ENCODE peak calls at places on chromosomes 7 and 10, in five cellular contexts. One of them, this sample, is unnamed. For H3K4me1, the result is how much of the 10 kb centered on the place peaks cover.

GRCh38 chr7:19107392-19108147 is 9.9 kb downstream of the TWIST1 start:
- DNase-seq in spleen: no peak
- DNase-seq in tibial nerve: no peak
- DNase-seq in prostate gland: no peak
- DNase-seq in right lobe of liver: no peak
- DNase-seq in this sample: no peak

GRCh38 chr7:158726277-158726807 is 21.7 kb upstream of the NCAPG2 start:
- DNase-seq in spleen: no peak
- DNase-seq in tibial nerve: no peak
- DNase-seq in prostate gland: no peak
- DNase-seq in right lobe of liver: no peak
- DNase-seq in this sample: no peak

GRCh38 chr10:4034907-4035581 is 250.0 kb upstream of the KLF6 start:
- DNase-seq in spleen: no peak
- DNase-seq in tibial nerve: no peak
- DNase-seq in prostate gland: no peak
- DNase-seq in right lobe of liver: no peak
- DNase-seq in this sample: no peak

GRCh38 chr7:156115582-156115981 is 303.3 kb upstream of the SHH start:
- DNase-seq in spleen: no peak
- DNase-seq in tibial nerve: no peak
- DNase-seq in prostate gland: no peak
- DNase-seq in right lobe of liver: no peak
- DNase-seq in this sample: no peak

GRCh38 chr7:97024209-97025129 is at the start of gene DLX5:
- DNase-seq in spleen: no peak
- DNase-seq in tibial nerve: no peak
- DNase-seq in prostate gland: peak
- DNase-seq in right lobe of liver: no peak
- DNase-seq in this sample: no peak

GRCh38 chr7:75879771-75880184 is 944 bp downstream of the RHBDD2 start:
- DNase-seq in spleen: no peak
- DNase-seq in tibial nerve: no peak
- DNase-seq in prostate gland: no peak
- DNase-seq in right lobe of liver: no peak
- DNase-seq in this sample: no peak

GRCh38 chr7:143052041-143052440 is at the start of gene OR6V1:
- DNase-seq in spleen: no peak
- DNase-seq in tibial nerve: no peak
- DNase-seq in prostate gland: no peak
- DNase-seq in right lobe of liver: no peak
- DNase-seq in this sample: no peak

GRCh38 chr10:63286754-63287264 is 153.7 kb downstream of the NRBF2 start:
- DNase-seq in spleen: no peak
- DNase-seq in tibial nerve: no peak
- DNase-seq in prostate gland: no peak
- DNase-seq in right lobe of liver: no peak
- DNase-seq in this sample: no peak

GRCh38 chr7:17690030-17690429 is 250.3 kb downstream of the SNX13 start:
- DNase-seq in spleen: no peak
- DNase-seq in tibial nerve: no peak
- DNase-seq in prostate gland: no peak
- DNase-seq in right lobe of liver: no peak
- DNase-seq in this sample: peak

GRCh38 chr7:14751461-14751860 is 151.1 kb downstream of the DGKB start:
- DNase-seq in spleen: no peak
- DNase-seq in tibial nerve: no peak
- DNase-seq in prostate gland: no peak
- DNase-seq in right lobe of liver: no peak
- DNase-seq in this sample: no peak

GRCh38 chr7:40437936-40438634 is 303.3 kb downstream of the SUGCT start:
- DNase-seq in spleen: no peak
- DNase-seq in tibial nerve: no peak
- DNase-seq in prostate gland: no peak
- DNase-seq in right lobe of liver: no peak
- DNase-seq in this sample: no peak

GRCh38 chr10:35940067-35940989 is 298.2 kb upstream of the FZD8 start:
- DNase-seq in spleen: no peak
- DNase-seq in tibial nerve: no peak
- DNase-seq in prostate gland: no peak
- DNase-seq in right lobe of liver: no peak
- DNase-seq in this sample: no peak

GRCh38 chr10:96587255-96588059 is 645 bp upstream of the TM9SF3 start:
- DNase-seq in spleen: no peak
- DNase-seq in tibial nerve: peak
- DNase-seq in prostate gland: peak
- DNase-seq in right lobe of liver: peak
- DNase-seq in this sample: peak

GRCh38 chr7:96418600-96418999 is 96.7 kb upstream of the SLC25A13 start:
- DNase-seq in spleen: no peak
- DNase-seq in tibial nerve: no peak
- DNase-seq in prostate gland: no peak
- DNase-seq in right lobe of liver: no peak
- DNase-seq in this sample: no peak

GRCh38 chr10:13787015-13787421 is 200.3 kb downstream of the PRPF18 start:
- DNase-seq in spleen: peak
- DNase-seq in tibial nerve: no peak
- DNase-seq in prostate gland: no peak
- DNase-seq in right lobe of liver: no peak
- DNase-seq in this sample: no peak

GRCh38 chr10:824946-825345 is 106.6 kb downstream of the LARP4B start:
- DNase-seq in spleen: no peak
- DNase-seq in tibial nerve: no peak
- DNase-seq in prostate gland: no peak
- DNase-seq in right lobe of liver: no peak
- DNase-seq in this sample: no peak

GRCh38 chr7:94848992-94849576 is 58.3 kb upstream of the PPP1R9A start:
- DNase-seq in spleen: no peak
- DNase-seq in tibial nerve: no peak
- DNase-seq in prostate gland: no peak
- DNase-seq in right lobe of liver: no peak
- DNase-seq in this sample: no peak

GRCh38 chr10:91335147-91335546 is 75.0 kb upstream of the HECTD2 start:
- DNase-seq in spleen: no peak
- DNase-seq in tibial nerve: no peak
- DNase-seq in prostate gland: no peak
- DNase-seq in right lobe of liver: no peak
- DNase-seq in this sample: no peak

GRCh38 chr7:101251871-101252659 is 7.2 kb upstream of the FIS1 start:
- DNase-seq in spleen: peak
- DNase-seq in tibial nerve: peak
- DNase-seq in prostate gland: peak
- DNase-seq in right lobe of liver: peak
- DNase-seq in this sample: peak

GRCh38 chr10:111113961-111114830 is 37.4 kb downstream of the ADRA2A start:
- DNase-seq in spleen: no peak
- DNase-seq in tibial nerve: no peak
- DNase-seq in prostate gland: no peak
- DNase-seq in right lobe of liver: no peak
- DNase-seq in this sample: no peak

GRCh38 chr7:66356277-66356721 is 151.2 kb downstream of the TPST1 start:
- DNase-seq in spleen: no peak
- DNase-seq in tibial nerve: no peak
- DNase-seq in prostate gland: no peak
- DNase-seq in right lobe of liver: no peak
- DNase-seq in this sample: no peak

GRCh38 chr10:128174581-128175559 is 48.6 kb upstream of the MKI67 start:
- DNase-seq in spleen: no peak
- DNase-seq in tibial nerve: no peak
- DNase-seq in prostate gland: no peak
- DNase-seq in right lobe of liver: peak
- DNase-seq in this sample: no peak

GRCh38 chr10:77773631-77774426 is 136.2 kb upstream of the KCNMA1 start:
- DNase-seq in spleen: no peak
- DNase-seq in tibial nerve: no peak
- DNase-seq in prostate gland: no peak
- DNase-seq in right lobe of liver: no peak
- DNase-seq in this sample: no peak

GRCh38 chr7:12256025-12256570 is 45.0 kb downstream of the TMEM106B start:
- DNase-seq in spleen: no peak
- DNase-seq in tibial nerve: no peak
- DNase-seq in prostate gland: no peak
- DNase-seq in right lobe of liver: no peak
- DNase-seq in this sample: no peak

GRCh38 chr10:71771821-71772617 is 1.3 kb downstream of the VSIR start:
- DNase-seq in spleen: no peak
- DNase-seq in tibial nerve: no peak
- DNase-seq in prostate gland: peak
- DNase-seq in right lobe of liver: no peak
- DNase-seq in this sample: peak

GRCh38 chr7:44093102-44093641 is 10.8 kb upstream of the POLM start:
- DNase-seq in spleen: peak
- DNase-seq in tibial nerve: no peak
- DNase-seq in prostate gland: no peak
- DNase-seq in right lobe of liver: no peak
- DNase-seq in this sample: no peak

DNA sequence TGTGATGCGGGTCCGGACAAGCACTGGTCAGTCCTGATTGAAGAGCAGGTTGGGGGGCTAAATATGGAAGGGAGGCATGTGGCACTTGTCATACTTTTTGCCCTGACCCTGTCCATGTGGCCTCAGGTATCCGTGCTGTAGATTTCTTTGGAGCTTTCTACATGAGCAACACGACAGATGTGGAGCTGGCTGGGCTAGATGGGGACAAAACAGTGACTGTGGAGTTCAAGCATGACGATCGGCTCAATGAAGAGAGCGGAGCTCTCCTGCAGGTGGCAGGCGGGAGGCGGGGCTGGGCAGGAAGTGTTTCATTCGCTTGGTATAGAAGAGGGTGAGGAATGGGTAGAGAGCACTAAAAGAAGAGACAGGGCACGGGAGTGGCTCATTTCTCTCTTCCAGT is 13.0 kb upstream of the CHCHD1 start:
- DNase-seq in spleen: peak
- DNase-seq in tibial nerve: no peak
- DNase-seq in prostate gland: no peak
- DNase-seq in right lobe of liver: no peak
- DNase-seq in this sample: no peak
- H3K27ac ChIP-seq in spleen: peak
- H3K27ac ChIP-seq in tibial nerve: no peak
- H3K27ac ChIP-seq in prostate gland: no peak
- H3K27ac ChIP-seq in right lobe of liver: no peak
- H3K27ac ChIP-seq in this sample: no peak

GRCh38 chr10:102633848-102634247 is 10.4 kb upstream of the TRIM8 start:
- DNase-seq in spleen: peak
- DNase-seq in tibial nerve: no peak
- DNase-seq in prostate gland: no peak
- DNase-seq in right lobe of liver: no peak
- DNase-seq in this sample: no peak
- H3K4me1 ChIP-seq in spleen: half or more
- H3K4me1 ChIP-seq in tibial nerve: half or more
- H3K4me1 ChIP-seq in prostate gland: under half
- H3K4me1 ChIP-seq in right lobe of liver: under half
- H3K4me1 ChIP-seq in this sample: under half

DNA sequence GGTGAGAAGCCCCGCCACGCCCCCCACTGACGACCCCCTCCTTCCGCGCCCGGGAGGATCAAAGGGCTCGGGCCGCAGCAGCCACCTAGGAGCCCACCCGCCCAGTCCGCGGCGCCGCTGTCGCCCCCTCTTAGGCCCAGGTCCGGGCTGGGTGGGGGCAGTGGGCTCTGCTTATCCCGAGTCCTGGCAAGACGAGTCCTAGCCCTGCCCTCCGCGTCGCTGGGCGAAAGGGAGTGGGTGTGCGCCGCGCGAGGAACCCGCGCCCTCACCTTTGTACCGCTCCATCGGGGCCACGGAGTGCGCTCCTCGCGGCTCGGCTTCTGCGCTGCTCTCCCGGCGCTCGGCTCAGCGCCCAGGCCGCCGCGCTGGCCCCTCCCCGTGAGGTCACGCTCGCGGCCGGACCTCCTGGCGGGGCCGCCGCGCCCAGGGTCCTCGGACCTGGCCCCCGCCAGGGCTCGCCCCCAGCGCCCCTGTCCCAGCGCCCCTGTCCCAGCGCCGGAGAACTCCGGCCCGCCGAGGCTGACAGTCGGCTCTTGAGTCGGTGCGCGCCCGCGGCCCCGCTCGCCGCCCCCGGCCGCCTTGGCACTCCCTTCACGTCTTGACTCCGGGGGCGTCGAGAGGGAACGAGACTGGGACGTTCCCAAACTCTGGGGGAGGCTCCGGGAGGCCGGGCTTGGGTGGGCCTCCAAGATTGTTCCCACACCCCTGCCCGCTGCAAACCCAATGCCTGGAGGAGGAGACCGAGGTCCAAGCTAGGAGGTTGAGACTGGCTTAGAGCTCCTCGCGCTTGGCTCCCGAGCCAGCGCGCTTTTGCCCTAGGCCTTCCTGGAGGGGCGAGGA is at the start of gene AFAP1L2:
- DNase-seq in spleen: no peak
- DNase-seq in tibial nerve: no peak
- DNase-seq in prostate gland: no peak
- DNase-seq in right lobe of liver: no peak
- DNase-seq in this sample: peak
- TF ChIP-seq POLR2A in spleen: no peak
- TF ChIP-seq POLR2A in tibial nerve: no peak
- TF ChIP-seq POLR2A in prostate gland: peak
- TF ChIP-seq POLR2A in right lobe of liver: no peak
- TF ChIP-seq POLR2A in this sample: peak

GRCh38 chr10:20327954-20328353 is 511.7 kb downstream of the PLXDC2 start:
- DNase-seq in spleen: no peak
- DNase-seq in tibial nerve: no peak
- DNase-seq in prostate gland: no peak
- DNase-seq in right lobe of liver: no peak
- DNase-seq in this sample: no peak
- H3K27ac ChIP-seq in spleen: no peak
- H3K27ac ChIP-seq in tibial nerve: no peak
- H3K27ac ChIP-seq in prostate gland: no peak
- H3K27ac ChIP-seq in right lobe of liver: no peak
- H3K27ac ChIP-seq in this sample: no peak

DNA sequence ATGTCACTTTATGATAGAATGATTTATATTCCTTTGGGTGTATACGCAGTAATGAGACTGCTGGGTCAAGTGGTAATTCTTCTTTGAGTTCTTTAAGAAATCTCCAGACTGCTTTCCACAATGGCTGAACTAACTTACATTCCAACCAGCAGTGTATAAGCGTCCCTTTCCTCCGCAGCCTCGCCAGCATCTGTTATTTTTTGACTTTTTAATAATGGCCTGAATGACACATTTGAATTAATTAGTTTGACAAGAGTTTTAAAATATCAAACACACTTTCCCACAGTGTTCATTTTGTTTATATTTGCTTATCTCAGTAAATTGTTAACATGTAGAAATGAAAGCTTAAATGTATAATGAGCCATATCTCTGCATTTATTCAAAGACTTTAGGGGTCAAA is 116.8 kb downstream of the TES start:
- DNase-seq in spleen: no peak
- DNase-seq in tibial nerve: no peak
- DNase-seq in prostate gland: no peak
- DNase-seq in right lobe of liver: no peak
- DNase-seq in this sample: no peak
- H3K4me1 ChIP-seq in spleen: under half
- H3K4me1 ChIP-seq in tibial nerve: under half
- H3K4me1 ChIP-seq in prostate gland: under half
- H3K4me1 ChIP-seq in right lobe of liver: under half
- H3K4me1 ChIP-seq in this sample: under half

This sample was measured in body of pancreas.